ENCODE peak calls at places on chromosomes 7 and 10, in five cellular contexts. One of them, this sample, is unnamed.

GRCh38 chr10:27743736-27744477 is 1.7 kb downstream of the MKX start:
- DNase-seq in transverse colon: peak
- DNase-seq in stomach: no peak
- DNase-seq in adrenal gland: no peak
- DNase-seq in esophagus squamous epithelium: no peak
- DNase-seq in this sample: no peak

GRCh38 chr7:4753610-4754432 is 21.6 kb upstream of the AP5Z1 start:
- DNase-seq in adrenal gland: peak
- DNase-seq in esophagus squamous epithelium: no peak
- DNase-seq in transverse colon: peak
- DNase-seq in stomach: peak
- DNase-seq in this sample: no peak

GRCh38 chr7:78168869-78169268 is 370.3 kb downstream of the PHTF2 start:
- DNase-seq in stomach: no peak
- DNase-seq in adrenal gland: no peak
- DNase-seq in esophagus squamous epithelium: no peak
- DNase-seq in transverse colon: no peak
- DNase-seq in this sample: no peak

GRCh38 chr7:155951554-155952158 is 139.4 kb upstream of the SHH start:
- DNase-seq in transverse colon: peak
- DNase-seq in adrenal gland: peak
- DNase-seq in stomach: peak
- DNase-seq in esophagus squamous epithelium: no peak
- DNase-seq in this sample: no peak

GRCh38 chr10:110076559-110077318 is 69.0 kb downstream of the ADD3 start:
- DNase-seq in esophagus squamous epithelium: peak
- DNase-seq in adrenal gland: peak
- DNase-seq in stomach: no peak
- DNase-seq in transverse colon: peak
- DNase-seq in this sample: no peak

GRCh38 chr10:86652361-86653202 is 1.8 kb upstream of the OPN4 start:
- DNase-seq in adrenal gland: no peak
- DNase-seq in transverse colon: peak
- DNase-seq in esophagus squamous epithelium: no peak
- DNase-seq in stomach: no peak
- DNase-seq in this sample: no peak

GRCh38 chr7:47100815-47101435 is 481.0 kb downstream of the TNS3 start:
- DNase-seq in esophagus squamous epithelium: no peak
- DNase-seq in stomach: peak
- DNase-seq in adrenal gland: peak
- DNase-seq in transverse colon: peak
- DNase-seq in this sample: no peak

GRCh38 chr10:50576245-50576815 is 47.4 kb downstream of the SGMS1 start:
- DNase-seq in adrenal gland: no peak
- DNase-seq in stomach: no peak
- DNase-seq in esophagus squamous epithelium: no peak
- DNase-seq in transverse colon: no peak
- DNase-seq in this sample: no peak

GRCh38 chr10:123404357-123404756 is 250.2 kb downstream of the BUB3 start:
- DNase-seq in adrenal gland: no peak
- DNase-seq in esophagus squamous epithelium: no peak
- DNase-seq in stomach: no peak
- DNase-seq in transverse colon: no peak
- DNase-seq in this sample: no peak

GRCh38 chr10:44963772-44964633 is 4.4 kb downstream of the RASSF4 start:
- DNase-seq in stomach: peak
- DNase-seq in adrenal gland: peak
- DNase-seq in transverse colon: no peak
- DNase-seq in esophagus squamous epithelium: no peak
- DNase-seq in this sample: no peak

GRCh38 chr10:116728526-116729096 is 13.8 kb downstream of the HSPA12A start:
- DNase-seq in transverse colon: no peak
- DNase-seq in stomach: no peak
- DNase-seq in esophagus squamous epithelium: no peak
- DNase-seq in adrenal gland: no peak
- DNase-seq in this sample: no peak

GRCh38 chr7:142445019-142445686 is 187.3 kb upstream of the PRSS58 start:
- DNase-seq in adrenal gland: no peak
- DNase-seq in esophagus squamous epithelium: no peak
- DNase-seq in transverse colon: no peak
- DNase-seq in stomach: no peak
- DNase-seq in this sample: no peak
- TF ChIP-seq CTCF in adrenal gland: no peak
- TF ChIP-seq CTCF in esophagus squamous epithelium: no peak
- TF ChIP-seq CTCF in transverse colon: no peak
- TF ChIP-seq CTCF in stomach: no peak
- TF ChIP-seq CTCF in this sample: no peak

GRCh38 chr7:150975536-150976285 is 2.4 kb downstream of the KCNH2 start:
- DNase-seq in esophagus squamous epithelium: no peak
- DNase-seq in transverse colon: no peak
- DNase-seq in stomach: no peak
- DNase-seq in adrenal gland: no peak
- DNase-seq in this sample: no peak
- H3K27ac ChIP-seq in esophagus squamous epithelium: peak
- H3K27ac ChIP-seq in transverse colon: peak
- H3K27ac ChIP-seq in stomach: peak
- H3K27ac ChIP-seq in adrenal gland: no peak
- H3K27ac ChIP-seq in this sample: no peak

DNA sequence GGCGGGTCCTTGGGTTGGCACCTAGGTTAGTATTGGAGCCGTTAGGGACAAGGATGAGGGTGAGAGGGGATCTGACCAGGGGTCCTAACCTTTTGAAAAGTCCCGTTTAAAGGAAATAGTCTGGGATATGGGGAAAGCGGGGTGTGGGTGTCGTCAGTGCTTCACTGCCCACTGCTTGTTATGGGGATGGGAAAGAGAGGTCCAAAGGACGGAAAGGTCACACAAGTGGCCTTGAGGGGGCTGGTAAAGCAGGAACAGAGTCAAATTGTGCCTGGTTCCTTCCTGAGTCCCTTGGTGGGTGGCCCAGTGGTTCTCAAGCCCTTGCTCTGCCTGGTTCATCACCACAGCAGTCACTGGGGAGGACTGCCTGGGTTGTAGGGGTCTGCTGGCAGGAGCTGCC is 2.6 kb upstream of the ZNF775 start:
- DNase-seq in transverse colon: no peak
- DNase-seq in esophagus squamous epithelium: no peak
- DNase-seq in stomach: no peak
- DNase-seq in adrenal gland: no peak
- DNase-seq in this sample: no peak
- TF ChIP-seq POLR2A in transverse colon: no peak
- TF ChIP-seq POLR2A in esophagus squamous epithelium: no peak
- TF ChIP-seq POLR2A in stomach: no peak
- TF ChIP-seq POLR2A in adrenal gland: no peak
- TF ChIP-seq POLR2A in this sample: no peak

DNA sequence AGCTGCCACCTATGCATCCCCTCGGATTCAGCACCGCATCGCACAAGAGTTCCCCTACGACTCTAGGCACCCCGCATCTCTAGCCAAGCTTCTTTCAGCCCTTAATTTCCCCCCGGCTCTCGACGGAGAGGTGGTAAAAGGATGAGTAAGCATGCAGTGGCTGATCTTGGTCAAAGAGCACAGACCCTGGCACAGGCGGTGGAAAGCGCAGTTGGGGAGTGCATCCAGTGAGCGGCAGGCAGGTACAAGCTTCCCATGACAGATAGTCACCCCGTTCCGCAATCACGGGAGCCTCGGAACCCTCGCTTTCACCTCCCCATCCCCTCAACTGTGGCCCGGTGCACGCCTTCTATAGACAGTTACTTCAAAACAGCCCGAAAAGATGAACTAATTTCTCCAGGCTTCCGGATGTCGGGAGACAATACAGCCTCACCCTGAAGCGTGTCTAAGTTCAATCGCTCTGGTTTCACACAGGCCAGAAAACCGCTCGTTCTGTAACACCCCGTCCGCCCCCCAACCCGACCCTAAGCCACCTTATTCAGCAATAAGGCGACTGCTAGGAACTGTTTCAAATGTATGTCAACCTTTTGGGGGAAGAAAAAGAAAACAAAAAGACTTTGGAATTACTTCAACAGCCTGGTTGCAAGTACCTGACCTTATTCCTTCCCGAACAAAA is 1.5 kb downstream of the RHEB start:
- DNase-seq in esophagus squamous epithelium: no peak
- DNase-seq in transverse colon: peak
- DNase-seq in adrenal gland: peak
- DNase-seq in stomach: peak
- DNase-seq in this sample: no peak
- TF ChIP-seq CTCF in esophagus squamous epithelium: no peak
- TF ChIP-seq CTCF in transverse colon: no peak
- TF ChIP-seq CTCF in adrenal gland: no peak
- TF ChIP-seq CTCF in stomach: no peak
- TF ChIP-seq CTCF in this sample: no peak

GRCh38 chr10:101969496-101969895 is 86.5 kb downstream of the ARMH3 start:
- DNase-seq in adrenal gland: no peak
- DNase-seq in esophagus squamous epithelium: no peak
- DNase-seq in transverse colon: no peak
- DNase-seq in stomach: no peak
- DNase-seq in this sample: no peak

GRCh38 chr10:101967119-101967518 is 88.9 kb downstream of the ARMH3 start:
- DNase-seq in adrenal gland: no peak
- DNase-seq in transverse colon: no peak
- DNase-seq in esophagus squamous epithelium: no peak
- DNase-seq in stomach: no peak
- DNase-seq in this sample: no peak

GRCh38 chr10:101967713-101968112 is 88.3 kb downstream of the ARMH3 start:
- DNase-seq in transverse colon: no peak
- DNase-seq in adrenal gland: no peak
- DNase-seq in stomach: no peak
- DNase-seq in esophagus squamous epithelium: no peak
- DNase-seq in this sample: no peak

GRCh38 chr10:101968286-101968685 is 87.7 kb downstream of the ARMH3 start:
- DNase-seq in stomach: no peak
- DNase-seq in adrenal gland: no peak
- DNase-seq in transverse colon: no peak
- DNase-seq in esophagus squamous epithelium: no peak
- DNase-seq in this sample: no peak

GRCh38 chr10:101968910-101969321 is 87.1 kb downstream of the ARMH3 start:
- DNase-seq in esophagus squamous epithelium: no peak
- DNase-seq in adrenal gland: no peak
- DNase-seq in transverse colon: no peak
- DNase-seq in stomach: no peak
- DNase-seq in this sample: no peak
- H3K27ac ChIP-seq in esophagus squamous epithelium: no peak
- H3K27ac ChIP-seq in adrenal gland: no peak
- H3K27ac ChIP-seq in transverse colon: no peak
- H3K27ac ChIP-seq in stomach: peak
- H3K27ac ChIP-seq in this sample: no peak

DNA sequence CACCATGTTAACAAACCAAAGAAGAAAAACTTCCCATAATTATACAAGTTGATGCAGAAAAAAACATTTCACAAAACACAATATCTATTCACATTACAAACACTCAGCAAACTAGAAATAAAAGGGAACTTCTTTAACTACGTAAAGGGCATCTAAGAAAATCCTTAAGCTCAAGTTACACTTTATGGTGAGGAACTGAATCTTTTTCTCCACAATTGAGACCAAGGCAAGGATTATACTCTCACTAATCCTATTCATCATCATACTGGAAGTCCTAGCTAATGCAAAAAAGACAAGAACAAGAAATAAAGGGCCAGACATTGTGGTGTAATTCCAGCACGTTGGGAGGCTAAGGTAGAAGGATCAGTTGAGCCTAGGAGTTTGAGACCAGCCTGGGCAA is 159.9 kb downstream of the ZNF365 start:
- DNase-seq in stomach: no peak
- DNase-seq in adrenal gland: no peak
- DNase-seq in transverse colon: no peak
- DNase-seq in esophagus squamous epithelium: no peak
- DNase-seq in this sample: no peak
- TF ChIP-seq POLR2A in stomach: no peak
- TF ChIP-seq POLR2A in adrenal gland: no peak
- TF ChIP-seq POLR2A in transverse colon: no peak
- TF ChIP-seq POLR2A in esophagus squamous epithelium: no peak
- TF ChIP-seq POLR2A in this sample: no peak

GRCh38 chr7:111199643-111200042 is 108.7 kb downstream of the LRRN3 start:
- DNase-seq in adrenal gland: no peak
- DNase-seq in transverse colon: no peak
- DNase-seq in stomach: no peak
- DNase-seq in esophagus squamous epithelium: no peak
- DNase-seq in this sample: no peak

GRCh38 chr7:111198255-111198654 is 107.3 kb downstream of the LRRN3 start:
- DNase-seq in stomach: no peak
- DNase-seq in adrenal gland: no peak
- DNase-seq in esophagus squamous epithelium: no peak
- DNase-seq in transverse colon: no peak
- DNase-seq in this sample: no peak

GRCh38 chr7:111192614-111193053 is 101.7 kb downstream of the LRRN3 start:
- DNase-seq in stomach: no peak
- DNase-seq in adrenal gland: no peak
- DNase-seq in transverse colon: no peak
- DNase-seq in esophagus squamous epithelium: no peak
- DNase-seq in this sample: no peak

GRCh38 chr7:111202321-111202720 is 111.4 kb downstream of the LRRN3 start:
- DNase-seq in stomach: no peak
- DNase-seq in transverse colon: no peak
- DNase-seq in esophagus squamous epithelium: no peak
- DNase-seq in adrenal gland: no peak
- DNase-seq in this sample: no peak

DNA sequence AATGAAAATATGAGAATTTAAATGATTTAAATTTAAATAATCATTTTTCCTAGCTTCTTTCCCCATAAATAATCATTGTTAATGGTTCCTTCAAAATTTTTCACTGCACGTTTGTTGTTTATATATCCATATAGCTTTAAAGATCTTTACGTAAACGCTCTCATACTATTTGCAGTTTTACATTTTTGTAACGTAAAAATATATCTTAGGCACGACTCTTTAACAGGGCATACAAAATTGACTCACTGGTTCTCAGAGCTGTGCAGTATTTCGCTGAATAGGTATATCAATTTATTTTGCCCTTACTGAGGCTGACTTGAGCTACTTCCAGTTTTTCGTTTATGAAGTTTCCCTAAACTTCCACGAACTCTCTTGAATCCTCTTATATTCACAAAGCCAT is 105.7 kb downstream of the LRRN3 start:
- DNase-seq in adrenal gland: no peak
- DNase-seq in esophagus squamous epithelium: no peak
- DNase-seq in transverse colon: no peak
- DNase-seq in stomach: no peak
- DNase-seq in this sample: no peak
- TF ChIP-seq CTCF in adrenal gland: no peak
- TF ChIP-seq CTCF in esophagus squamous epithelium: no peak
- TF ChIP-seq CTCF in transverse colon: no peak
- TF ChIP-seq CTCF in stomach: no peak
- TF ChIP-seq CTCF in this sample: no peak

DNA sequence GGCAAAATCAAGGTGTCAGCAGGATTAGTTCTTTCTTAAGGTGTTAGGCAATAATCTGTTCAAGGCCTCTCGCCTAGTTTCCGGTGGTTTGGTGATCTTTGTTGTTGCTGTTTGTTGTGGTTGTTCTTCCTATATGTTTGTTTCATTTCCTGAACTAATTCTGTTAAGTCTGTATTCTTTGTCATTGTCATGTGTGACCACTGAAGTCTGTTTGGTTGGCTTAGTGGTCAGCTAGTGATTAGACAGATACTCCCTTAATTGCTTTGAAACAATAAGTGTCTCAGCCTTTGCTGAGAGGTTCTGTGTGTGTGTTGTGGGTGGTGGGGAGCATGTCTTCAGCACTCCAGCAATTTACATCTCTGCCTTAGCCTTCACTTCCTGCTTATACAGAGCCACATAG is 46.0 kb downstream of the ABCC2 start:
- DNase-seq in esophagus squamous epithelium: no peak
- DNase-seq in adrenal gland: no peak
- DNase-seq in transverse colon: no peak
- DNase-seq in stomach: no peak
- DNase-seq in this sample: no peak
- H3K27ac ChIP-seq in esophagus squamous epithelium: no peak
- H3K27ac ChIP-seq in adrenal gland: no peak
- H3K27ac ChIP-seq in transverse colon: no peak
- H3K27ac ChIP-seq in stomach: no peak
- H3K27ac ChIP-seq in this sample: no peak

This sample was measured in vagina.